ENCODE peak calls at places on chromosomes 6 and 20, in ten cellular contexts. R, F, E, X, N, C, L, M, H and Z are unnamed samples.

GRCh38 chr6:95517004-95517403 is 60.3 kb upstream of the MANEA start:
- DNase-seq in R (no peak), F (no peak), E (no peak), X (no peak), N (no peak), C (no peak), L (no peak), M (no peak), H (no peak), Z (no peak)

GRCh38 chr20:23691675-23692074 is 2.8 kb upstream of the CST4 start:
- DNase-seq in R (no peak), F (no peak), E (no peak), X (no peak), N (no peak), C (no peak), L (no peak), M (no peak), H (no peak), Z (no peak)

GRCh38 chr6:90764001-90764400 is 177.1 kb upstream of the MAP3K7 start:
- DNase-seq in R (no peak), F (no peak), E (no peak), X (no peak), N (peak; percentile 2), C (no peak), L (no peak), M (no peak), H (no peak), Z (no peak)

GRCh38 chr6:90263653-90264052 is 33.0 kb downstream of the BACH2 start:
- DNase-seq in R (no peak), F (no peak), E (no peak), X (no peak), N (no peak), C (no peak), L (no peak), M (no peak), H (no peak), Z (no peak)

GRCh38 chr20:58840816-58841538 is 9.7 kb downstream of the GNAS-AS1 start:
- DNase-seq in R (no peak), F (no peak), E (peak; percentile 38), X (no peak), N (no peak), C (no peak), L (no peak), M (no peak), H (no peak), Z (no peak)

GRCh38 chr20:9103955-9104354 is 35.1 kb downstream of the PLCB4 start:
- DNase-seq in R (no peak), F (no peak), E (no peak), X (no peak), N (no peak), C (no peak), L (no peak), M (no peak), H (no peak), Z (no peak)

GRCh38 chr6:77015350-77015749 is 447.9 kb downstream of the HTR1B start:
- DNase-seq in R (peak; percentile 12), F (peak; percentile 53), E (no peak), X (no peak), N (peak; percentile 87), C (no peak), L (no peak), M (no peak), H (no peak), Z (no peak)

GRCh38 chr20:50844430-50845100 is 49.7 kb downstream of the BCAS4 start:
- DNase-seq in R (no peak), F (peak; percentile 84), E (no peak), X (no peak), N (peak; percentile 92), C (no peak), L (no peak), M (no peak), H (peak; percentile 81), Z (no peak)

GRCh38 chr6:163147988-163148387 is 266.5 kb upstream of the QKI start:
- DNase-seq in R (no peak), F (peak; percentile 6), E (peak; percentile 18), X (no peak), N (peak; percentile 45), C (peak; percentile 9), L (no peak), M (no peak), H (no peak), Z (no peak)

GRCh38 chr6:97294451-97294850 is 11.4 kb upstream of the MMS22L start:
- DNase-seq in R (no peak), F (peak; percentile 1), E (peak; percentile 5), X (no peak), N (peak; percentile 13), C (no peak), L (no peak), M (no peak), H (no peak), Z (no peak)

GRCh38 chr20:44785768-44786167 is 24.6 kb downstream of the RIMS4 start:
- DNase-seq in R (peak; percentile 28), F (no peak), E (peak; percentile 83), X (no peak), N (no peak), C (peak; percentile 61), L (no peak), M (no peak), H (no peak), Z (no peak)

GRCh38 chr6:168718821-168719475 is 278.0 kb downstream of the SMOC2 start:
- DNase-seq in R (no peak), F (no peak), E (no peak), X (no peak), N (no peak), C (no peak), L (no peak), M (no peak), H (no peak), Z (no peak)

GRCh38 chr20:37315293-37316110 is 26.0 kb downstream of the MANBAL start:
- DNase-seq in R (no peak), F (peak; percentile 88), E (no peak), X (no peak), N (peak; percentile 88), C (no peak), L (peak; percentile 83), M (no peak), H (no peak), Z (no peak)

GRCh38 chr6:45494734-45495133 is 117.0 kb upstream of the SUPT3H start:
- DNase-seq in R (no peak), F (no peak), E (no peak), X (no peak), N (no peak), C (no peak), L (no peak), M (no peak), H (no peak), Z (no peak)

GRCh38 chr6:137223370-137224131 is 4.4 kb upstream of the IFNGR1 start:
- DNase-seq in R (no peak), F (peak; percentile 87), E (no peak), X (no peak), N (peak; percentile 98), C (peak; percentile 37), L (no peak), M (no peak), H (no peak), Z (peak; percentile 80)

GRCh38 chr6:14734416-14735340 is 511.2 kb upstream of the JARID2 start:
- DNase-seq in R (no peak), F (peak; percentile 77), E (no peak), X (no peak), N (peak; percentile 74), C (no peak), L (no peak), M (no peak), H (peak; percentile 62), Z (no peak)

GRCh38 chr20:49697071-49697470 is 16.6 kb downstream of the B4GALT5 start:
- DNase-seq in R (no peak), F (no peak), E (peak; percentile 49), X (no peak), N (no peak), C (no peak), L (no peak), M (no peak), H (no peak), Z (no peak)

GRCh38 chr20:52017669-52018317 is 173.8 kb downstream of the ZFP64 start:
- DNase-seq in R (no peak), F (no peak), E (no peak), X (no peak), N (no peak), C (no peak), L (no peak), M (no peak), H (no peak), Z (no peak)

GRCh38 chr20:32918296-32918695 is 59.6 kb downstream of the EFCAB8 start:
- DNase-seq in R (no peak), F (no peak), E (no peak), X (no peak), N (no peak), C (no peak), L (peak; percentile 35), M (no peak), H (no peak), Z (no peak)

GRCh38 chr6:129748212-129748900 is 38.4 kb upstream of the ARHGAP18 start:
- DNase-seq in R (peak; percentile 25), F (peak; percentile 47), E (peak; percentile 58), X (no peak), N (peak; percentile 89), C (peak; percentile 66), L (no peak), M (peak; percentile 66), H (peak; percentile 73), Z (peak; percentile 25)